ENCODE peak calls at places on chromosomes 5 and 9, in four cellular contexts. A is GM12878, Y is HepG2, P is K562. E is an unnamed sample.

GRCh38 chr5:1282139-1282992 is 12.5 kb downstream of the TERT start:
- DNase-seq in A (no peak), Y (no peak), P (no peak), E (no peak)

GRCh38 chr9:105127863-105128220 is 116.6 kb upstream of the SLC44A1 start:
- DNase-seq in A (peak), Y (no peak), P (no peak), E (no peak)

GRCh38 chr5:82312373-82312856 is 34.3 kb upstream of the RPS23 start:
- DNase-seq in A (no peak), Y (peak), P (peak), E (peak)

GRCh38 chr5:139831624-139832023 is 36.0 kb downstream of the PSD2 start:
- DNase-seq in A (no peak), Y (no peak), P (no peak), E (no peak)

GRCh38 chr5:150625164-150625535 is 15.3 kb upstream of the SYNPO start:
- DNase-seq in A (no peak), Y (no peak), P (no peak), E (no peak)

GRCh38 chr9:82930116-82930515 is 132.8 kb downstream of the RASEF start:
- DNase-seq in A (no peak), Y (no peak), P (no peak), E (no peak)

GRCh38 chr5:173573126-173573960 is 43.1 kb downstream of the BOD1 start:
- DNase-seq in A (no peak), Y (peak), P (peak), E (peak)

GRCh38 chr5:109412981-109413402 is 3.2 kb upstream of the PJA2 start:
- DNase-seq in A (no peak), Y (peak), P (no peak), E (no peak)

GRCh38 chr5:52856564-52856963 is 68.8 kb downstream of the ITGA1 start:
- DNase-seq in A (no peak), Y (no peak), P (no peak), E (no peak)

GRCh38 chr5:78586251-78586650 is 62.3 kb downstream of the LHFPL2 start:
- DNase-seq in A (no peak), Y (no peak), P (peak), E (peak)

GRCh38 chr5:856531-857425 is 6.0 kb upstream of the ZDHHC11 start:
- DNase-seq in A (no peak), Y (no peak), P (no peak), E (no peak)

GRCh38 chr5:7878381-7878873 is 9.5 kb downstream of the MTRR start:
- DNase-seq in A (peak), Y (peak), P (no peak), E (no peak)

GRCh38 chr9:114303571-114303970 is 19.3 kb upstream of the ORM1 start:
- DNase-seq in A (no peak), Y (no peak), P (no peak), E (no peak)

GRCh38 chr5:139635606-139636206 is 12.4 kb upstream of the CXXC5 start:
- DNase-seq in A (no peak), Y (peak), P (peak), E (peak)

GRCh38 chr5:168946363-168946762 is 354.6 kb downstream of the SLIT3 start:
- DNase-seq in A (no peak), Y (no peak), P (no peak), E (no peak)

GRCh38 chr9:34983209-34983608 is 6.3 kb upstream of the DNAJB5 start:
- DNase-seq in A (peak), Y (no peak), P (no peak), E (no peak)

GRCh38 chr9:105841562-105841961 is 147.2 kb downstream of the TMEM38B start:
- DNase-seq in A (no peak), Y (no peak), P (no peak), E (no peak)

GRCh38 chr9:132031467-132031866 is 48.2 kb downstream of the MED27 start:
- DNase-seq in A (no peak), Y (no peak), P (no peak), E (no peak)

GRCh38 chr5:71782771-71783770 is 64.0 kb downstream of the CARTPT start:
- DNase-seq in A (peak), Y (peak), P (peak), E (peak)

GRCh38 chr5:157612581-157612980 is 37.0 kb upstream of the ADAM19 start:
- DNase-seq in A (no peak), Y (no peak), P (no peak), E (no peak)

GRCh38 chr5:67233075-67233474 is 36.5 kb upstream of the CD180 start:
- DNase-seq in A (no peak), Y (no peak), P (no peak), E (no peak)

GRCh38 chr5:112957970-112958773 is 18.4 kb upstream of the DCP2 start:
- DNase-seq in A (peak), Y (peak), P (peak), E (peak)

GRCh38 chr5:88550736-88551135 is 282.1 kb upstream of the TMEM161B start:
- DNase-seq in A (no peak), Y (no peak), P (no peak), E (no peak)

GRCh38 chr9:125506045-125506444 is 201.0 kb downstream of the MAPKAP1 start:
- DNase-seq in A (no peak), Y (no peak), P (no peak), E (no peak)

GRCh38 chr9:17795708-17796107 is 216.8 kb downstream of the SH3GL2 start:
- DNase-seq in A (no peak), Y (no peak), P (peak), E (no peak)

GRCh38 chr9:297104-297794 is 82.6 kb downstream of the DOCK8 start:
- DNase-seq in A (peak), Y (no peak), P (no peak), E (peak)

GRCh38 chr5:31887556-31887955 is 248.6 kb downstream of the PDZD2 start:
- DNase-seq in A (no peak), Y (no peak), P (no peak), E (no peak)

GRCh38 chr5:168085321-168086040 is 206.0 kb upstream of the WWC1 start:
- DNase-seq in A (no peak), Y (no peak), P (no peak), E (no peak)

GRCh38 chr9:85501474-85501873 is 240.3 kb downstream of the AGTPBP1 start:
- DNase-seq in A (no peak), Y (no peak), P (no peak), E (no peak)

GRCh38 chr9:8365029-8365428 is 565.5 kb upstream of the DMAC1 start:
- DNase-seq in A (no peak), Y (no peak), P (no peak), E (no peak)

GRCh38 chr9:100352201-100352726 is 478 bp downstream of the TEX10 start:
- DNase-seq in A (no peak), Y (no peak), P (peak), E (peak)

GRCh38 chr5:43121565-43122484 is 1.1 kb downstream of the ZNF131 start:
- DNase-seq in A (no peak), Y (peak), P (peak), E (peak)

GRCh38 chr9:134968011-134968822 is 50.5 kb upstream of the FCN1 start:
- DNase-seq in A (no peak), Y (no peak), P (no peak), E (no peak)

GRCh38 chr9:75071530-75072122 is 16.3 kb downstream of the NMRK1 start:
- DNase-seq in A (no peak), Y (no peak), P (peak), E (no peak)

GRCh38 chr9:4491621-4491975 is 1.3 kb downstream of the SLC1A1 start:
- DNase-seq in A (no peak), Y (no peak), P (no peak), E (no peak)

GRCh38 chr9:125522328-125522725 is 184.7 kb downstream of the MAPKAP1 start:
- DNase-seq in A (no peak), Y (no peak), P (no peak), E (no peak)

GRCh38 chr5:113984928-113985327 is 376.9 kb upstream of the KCNN2 start:
- DNase-seq in A (no peak), Y (no peak), P (no peak), E (no peak)

GRCh38 chr5:1332461-1333001 is 12.4 kb downstream of the CLPTM1L start:
- DNase-seq in A (no peak), Y (no peak), P (peak), E (peak)

GRCh38 chr5:766666-767431 is 17.7 kb downstream of the ZDHHC11B start:
- DNase-seq in A (no peak), Y (no peak), P (no peak), E (no peak)

GRCh38 chr5:54531536-54531935 is 14.0 kb downstream of the SNX18 start:
- DNase-seq in A (no peak), Y (no peak), P (no peak), E (no peak)
- H3K4me2 ChIP-seq in A (no peak), Y (no peak), P (no peak), E (no peak)

GRCh38 chr9:116467740-116468351 is 219.3 kb upstream of the TRIM32 start:
- DNase-seq in A (no peak), Y (no peak), P (no peak), E (no peak)
- TF ChIP-seq RAD21 in A (no peak), Y (no peak), P (no peak), E (no peak)

GRCh38 chr9:122445155-122445749 is 32.5 kb downstream of the OR1J1 start:
- DNase-seq in A (no peak), Y (no peak), P (no peak), E (no peak)
- TF ChIP-seq POLR2AphosphoS2 in A (no peak), Y (no peak), P (no peak), E (no peak)

DNA sequence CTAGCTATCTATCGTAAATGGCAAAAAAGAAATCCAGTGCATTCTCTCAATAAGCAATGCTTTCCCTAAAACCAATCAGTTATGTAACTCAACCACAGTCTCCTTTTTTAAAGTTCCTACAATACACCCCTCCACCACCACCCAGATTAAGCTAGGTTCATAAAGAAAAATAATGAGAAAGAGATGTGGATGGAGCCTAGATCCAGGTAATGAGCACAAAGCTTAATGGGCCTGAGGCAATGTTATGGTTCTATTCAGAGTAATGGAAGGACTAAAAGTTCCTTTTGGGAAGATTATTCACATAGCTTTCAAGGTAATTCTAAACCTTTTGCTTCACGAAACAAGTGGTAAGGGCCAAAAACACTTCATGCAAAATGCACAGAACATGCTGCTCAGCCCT is 113.5 kb downstream of the MPDZ start:
- DNase-seq in A (no peak), Y (no peak), P (no peak), E (no peak)
- H3K4me2 ChIP-seq in A (no peak), Y (no peak), P (no peak), E (no peak)

DNA sequence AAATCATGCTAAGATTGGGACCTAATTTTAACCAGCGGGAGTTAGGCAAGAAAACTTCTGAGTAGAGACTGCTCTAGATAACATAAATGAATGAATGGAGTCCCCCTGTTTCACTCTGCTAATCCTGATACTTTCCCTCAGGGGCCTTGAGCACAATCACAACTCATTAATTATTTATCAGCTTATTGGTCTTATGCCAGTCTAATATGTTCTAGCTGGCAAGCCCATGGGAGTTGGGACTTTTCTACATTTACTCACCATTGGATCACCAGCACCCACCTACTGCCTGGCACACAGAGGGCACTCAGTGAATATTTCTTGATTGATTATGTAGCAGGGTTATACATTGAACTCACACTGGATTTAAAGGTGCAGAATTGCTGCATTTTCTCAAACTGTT is 13.5 kb upstream of the TMED7 start:
- DNase-seq in A (no peak), Y (no peak), P (no peak), E (no peak)
- TF ChIP-seq RAD21 in A (no peak), Y (no peak), P (no peak), E (no peak)

DNA sequence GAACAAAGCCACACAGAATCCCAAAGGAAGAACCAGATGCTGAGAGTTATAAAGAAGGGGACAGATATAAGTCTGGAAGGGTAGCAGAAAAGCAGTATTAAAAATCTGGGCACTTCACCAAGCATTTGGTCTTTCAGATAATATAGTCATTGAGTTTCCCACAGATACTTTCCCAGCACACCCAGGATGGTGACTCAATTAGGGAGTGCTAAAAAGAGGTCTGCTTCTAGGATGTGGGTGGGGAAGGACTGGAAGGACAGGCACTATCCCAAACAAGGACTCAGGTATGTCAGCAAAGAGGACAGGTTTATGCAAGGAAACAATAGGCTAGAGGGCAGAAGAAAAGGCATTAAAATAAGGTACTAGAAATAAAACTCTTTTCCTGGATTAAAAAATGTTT is 59.3 kb downstream of the DIAPH1 start:
- DNase-seq in A (no peak), Y (no peak), P (no peak), E (no peak)
- TF ChIP-seq POLR2AphosphoS2 in A (no peak), Y (no peak), P (no peak), E (no peak)

DNA sequence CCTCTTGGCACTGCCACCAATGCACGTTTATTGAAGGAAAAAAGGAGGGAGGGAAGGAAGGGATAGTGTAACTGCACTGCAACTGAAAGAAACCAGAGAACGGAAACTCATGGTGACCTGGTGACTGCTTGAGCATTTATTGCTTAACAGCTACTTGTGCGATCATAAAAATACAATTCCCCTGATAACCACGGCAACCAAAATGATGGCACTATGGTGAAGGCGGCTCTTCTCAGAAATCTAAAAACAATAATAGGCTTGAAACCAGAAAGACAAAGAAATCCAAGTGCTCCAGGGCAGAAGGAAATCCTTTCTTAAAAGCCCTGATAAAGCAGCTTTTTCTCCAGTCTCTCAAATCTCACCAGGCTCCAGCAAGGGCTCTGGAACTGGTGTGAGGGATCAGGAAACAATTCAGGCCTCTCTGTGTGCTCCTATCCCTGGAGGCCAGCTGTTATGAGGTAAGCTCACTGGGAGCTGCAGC is 1.9 kb downstream of the FBXO10 start:
- DNase-seq in A (no peak), Y (no peak), P (no peak), E (no peak)
- H3K4me2 ChIP-seq in A (peak), Y (no peak), P (no peak), E (no peak)

DNA sequence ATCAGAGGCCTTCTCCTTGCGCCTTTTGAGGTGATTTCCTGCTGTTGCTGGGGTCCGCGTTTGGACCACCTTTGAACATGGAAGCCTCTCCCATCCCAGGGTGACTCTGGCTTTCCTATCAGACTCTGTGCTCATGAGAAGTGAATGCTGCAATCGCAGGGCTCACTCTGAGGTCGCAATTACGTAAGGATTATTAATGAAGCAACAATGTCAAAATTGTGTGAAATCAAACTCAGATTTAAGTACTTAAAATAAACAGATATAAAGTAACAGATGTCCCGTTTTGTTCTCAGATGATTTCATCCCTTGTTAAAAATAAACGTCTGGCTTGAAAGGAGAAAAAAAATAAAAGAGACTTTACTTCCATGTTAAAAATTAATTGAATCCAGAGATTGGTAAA is 634.1 kb downstream of the BNC2 start:
- DNase-seq in A (no peak), Y (no peak), P (no peak), E (no peak)
- TF ChIP-seq RAD21 in A (no peak), Y (no peak), P (no peak), E (no peak)